ENCODE peak calls at places on chromosomes 16 and 17, in five cellular contexts. One of them, this sample, is unnamed.

GRCh38 chr16:22198547-22199293 is 7.4 kb upstream of the EEF2K start:
- DNase-seq in COR-L47: no peak
- DNase-seq in OCI-LY7: peak
- DNase-seq in AG08396: no peak
- DNase-seq in PC-9: no peak
- DNase-seq in this sample: no peak

GRCh38 chr17:65260626-65261025 is 123.5 kb downstream of the RGS9 start:
- DNase-seq in COR-L47: no peak
- DNase-seq in OCI-LY7: no peak
- DNase-seq in AG08396: no peak
- DNase-seq in PC-9: no peak
- DNase-seq in this sample: no peak

GRCh38 chr16:1541293-1542165 is 8.1 kb downstream of the TMEM204 start:
- DNase-seq in COR-L47: no peak
- DNase-seq in OCI-LY7: no peak
- DNase-seq in AG08396: no peak
- DNase-seq in PC-9: peak
- DNase-seq in this sample: no peak

GRCh38 chr17:44159519-44160210 is 10.8 kb upstream of the ASB16 start:
- DNase-seq in COR-L47: no peak
- DNase-seq in OCI-LY7: no peak
- DNase-seq in AG08396: no peak
- DNase-seq in PC-9: no peak
- DNase-seq in this sample: no peak

GRCh38 chr16:49929606-49930005 is 73.7 kb upstream of the ZNF423 start:
- DNase-seq in COR-L47: no peak
- DNase-seq in OCI-LY7: no peak
- DNase-seq in AG08396: no peak
- DNase-seq in PC-9: no peak
- DNase-seq in this sample: no peak

GRCh38 chr17:71437176-71437575 is 683.6 kb upstream of the SOX9 start:
- DNase-seq in COR-L47: no peak
- DNase-seq in OCI-LY7: no peak
- DNase-seq in AG08396: no peak
- DNase-seq in PC-9: no peak
- DNase-seq in this sample: no peak

GRCh38 chr17:79691931-79692330 is 38.8 kb upstream of the ENPP7 start:
- DNase-seq in COR-L47: no peak
- DNase-seq in OCI-LY7: no peak
- DNase-seq in AG08396: no peak
- DNase-seq in PC-9: no peak
- DNase-seq in this sample: no peak

GRCh38 chr16:17368951-17369350 is 101.8 kb downstream of the XYLT1 start:
- DNase-seq in COR-L47: no peak
- DNase-seq in OCI-LY7: no peak
- DNase-seq in AG08396: no peak
- DNase-seq in PC-9: no peak
- DNase-seq in this sample: peak

GRCh38 chr16:180101-180920 is at the start of gene HBQ1:
- DNase-seq in COR-L47: no peak
- DNase-seq in OCI-LY7: no peak
- DNase-seq in AG08396: peak
- DNase-seq in PC-9: no peak
- DNase-seq in this sample: peak

GRCh38 chr17:47698749-47699535 is 5.0 kb downstream of the TBKBP1 start:
- DNase-seq in COR-L47: peak
- DNase-seq in OCI-LY7: peak
- DNase-seq in AG08396: peak
- DNase-seq in PC-9: peak
- DNase-seq in this sample: peak

GRCh38 chr16:678209-678857 is 1.9 kb upstream of the STUB1 start:
- DNase-seq in COR-L47: no peak
- DNase-seq in OCI-LY7: no peak
- DNase-seq in AG08396: no peak
- DNase-seq in PC-9: no peak
- DNase-seq in this sample: no peak

GRCh38 chr16:88088161-88088581 is 136.9 kb downstream of the BANP start:
- DNase-seq in COR-L47: no peak
- DNase-seq in OCI-LY7: no peak
- DNase-seq in AG08396: no peak
- DNase-seq in PC-9: no peak
- DNase-seq in this sample: no peak

GRCh38 chr17:61064087-61064951 is 335.3 kb upstream of the TBX2 start:
- DNase-seq in COR-L47: no peak
- DNase-seq in OCI-LY7: no peak
- DNase-seq in AG08396: no peak
- DNase-seq in PC-9: no peak
- DNase-seq in this sample: no peak

GRCh38 chr16:88383401-88384221 is 852 bp downstream of the ZNF469 start:
- DNase-seq in COR-L47: no peak
- DNase-seq in OCI-LY7: no peak
- DNase-seq in AG08396: peak
- DNase-seq in PC-9: peak
- DNase-seq in this sample: no peak